ENCODE peak calls at places on chromosomes 7 and 10, in ten cellular contexts. F, D, R, Q, K, H, U, P, X and S are unnamed samples.

GRCh38 chr10:60646966-60647796 is 131.1 kb upstream of the CDK1 start:
- DNase-seq in F (peak; percentile 61), U (peak; percentile 21), X (peak; percentile 83), D (no peak), P (peak; percentile 69), R (peak; percentile 43), K (no peak), Q (peak; percentile 68), H (peak; percentile 18), S (peak; percentile 41)

GRCh38 chr7:73995330-73995729 is 32.6 kb upstream of the ELN start:
- DNase-seq in H (no peak), U (no peak), F (no peak), Q (peak; percentile 88), X (no peak), K (no peak), D (no peak), P (peak; percentile 86), R (no peak), S (no peak)

GRCh38 chr7:140358024-140358770 is 40.1 kb downstream of the SLC37A3 start:
- DNase-seq in X (no peak), D (no peak), F (no peak), U (no peak), R (no peak), K (no peak), Q (no peak), P (no peak), H (peak; percentile 9), S (no peak)

GRCh38 chr7:82015751-82016150 is 245.9 kb upstream of the HGF start:
- DNase-seq in H (no peak), R (no peak), K (no peak), X (peak; percentile 14), U (no peak), Q (peak; percentile 42), D (no peak), F (no peak), P (peak; percentile 17), S (no peak)

GRCh38 chr7:114819629-114820362 is 102.1 kb upstream of the MDFIC start:
- DNase-seq in K (peak; percentile 99), H (no peak), D (no peak), F (no peak), R (no peak), P (peak; percentile 98), Q (peak; percentile 97), U (no peak), X (no peak), S (peak; percentile 29)

GRCh38 chr10:103042129-103042528 is 124.0 kb downstream of the CNNM2 start:
- DNase-seq in P (no peak), U (no peak), D (no peak), K (no peak), H (no peak), Q (no peak), X (no peak), R (no peak), F (no peak), S (no peak)

GRCh38 chr7:50359995-50360925 is 55.7 kb downstream of the IKZF1 start:
- DNase-seq in Q (no peak), K (no peak), U (peak; percentile 85), F (peak; percentile 91), D (no peak), R (no peak), H (peak; percentile 76), X (no peak), P (no peak), S (no peak)

GRCh38 chr7:47326808-47327207 is 255.1 kb downstream of the TNS3 start:
- DNase-seq in X (no peak), R (no peak), K (peak; percentile 51), H (no peak), F (no peak), D (peak; percentile 85), U (no peak), P (peak; percentile 85), Q (peak; percentile 79), S (no peak)

GRCh38 chr10:69096045-69096444 is 8.1 kb downstream of the SRGN start:
- DNase-seq in U (no peak), K (no peak), Q (no peak), F (no peak), H (no peak), P (no peak), D (no peak), R (no peak), X (no peak), S (no peak)

GRCh38 chr7:140676303-140676702 is 3.6 kb downstream of the ADCK2 start:
- DNase-seq in H (no peak), R (no peak), P (no peak), F (no peak), K (no peak), U (no peak), X (peak; percentile 73), D (peak; percentile 9), Q (no peak), S (no peak)

GRCh38 chr7:46534593-46535271 is 613.7 kb upstream of the IGFBP3 start:
- DNase-seq in P (peak; percentile 93), H (no peak), F (no peak), Q (peak; percentile 96), D (no peak), R (peak; percentile 95), K (peak; percentile 69), U (no peak), X (no peak), S (no peak)

GRCh38 chr7:73999664-74000420 is 28.1 kb upstream of the ELN start:
- DNase-seq in H (no peak), F (no peak), D (peak; percentile 95), P (peak; percentile 84), K (no peak), X (no peak), Q (peak; percentile 64), R (no peak), U (no peak), S (no peak)

GRCh38 chr10:48582970-48583369 is 21.9 kb downstream of the ARHGAP22 start:
- DNase-seq in U (no peak), R (no peak), D (no peak), H (no peak), F (no peak), K (no peak), X (peak; percentile 84), P (no peak), Q (no peak), S (no peak)

GRCh38 chr10:119443970-119444660 is 98.4 kb downstream of the RGS10 start:
- DNase-seq in Q (no peak), R (no peak), U (no peak), K (no peak), F (no peak), X (no peak), P (no peak), H (no peak), D (no peak), S (no peak)

GRCh38 chr10:76297787-76298281 is 866.4 kb downstream of the LRMDA start:
- DNase-seq in H (no peak), F (no peak), Q (no peak), K (no peak), P (no peak), X (no peak), U (no peak), D (no peak), R (no peak), S (no peak)

GRCh38 chr10:108791794-108792474 is 1131.4 kb downstream of the XPNPEP1 start:
- DNase-seq in H (no peak), P (peak; percentile 52), D (no peak), R (no peak), X (no peak), U (no peak), F (no peak), K (no peak), Q (no peak), S (no peak)

GRCh38 chr10:52644678-52645434 is 127.7 kb downstream of the MBL2 start:
- DNase-seq in U (no peak), Q (peak; percentile 39), K (no peak), D (no peak), H (no peak), F (peak; percentile 3), P (peak; percentile 32), X (peak; percentile 77), R (peak; percentile 18), S (peak; percentile 47)

GRCh38 chr10:29343607-29344038 is 54.8 kb downstream of the LYZL1 start:
- DNase-seq in U (no peak), K (no peak), X (no peak), H (no peak), Q (peak; percentile 23), P (no peak), D (no peak), F (no peak), R (no peak), S (peak; percentile 84)

GRCh38 chr7:1432411-1433082 is 26.7 kb downstream of the MICALL2 start:
- DNase-seq in D (peak; percentile 93), Q (peak; percentile 26), H (peak; percentile 54), U (peak; percentile 80), X (peak; percentile 31), P (peak; percentile 27), R (peak; percentile 63), F (peak; percentile 73), K (no peak), S (peak; percentile 14)

GRCh38 chr7:157493017-157493416 is 156.2 kb downstream of the DNAJB6 start:
- DNase-seq in U (no peak), R (no peak), H (no peak), D (no peak), F (no peak), P (no peak), Q (no peak), K (no peak), X (no peak), S (no peak)

GRCh38 chr7:450036-450435 is 69.6 kb downstream of the PDGFA start:
- DNase-seq in Q (no peak), D (no peak), F (no peak), R (no peak), X (no peak), K (no peak), P (no peak), H (no peak), U (no peak), S (no peak)

GRCh38 chr7:158129037-158130022 is 458.3 kb downstream of the PTPRN2 start:
- DNase-seq in X (no peak), K (no peak), H (no peak), F (no peak), U (no peak), D (peak; percentile 30), P (no peak), R (no peak), Q (no peak), S (no peak)

GRCh38 chr10:132124201-132124920 is 58.6 kb downstream of the JAKMIP3 start:
- DNase-seq in Q (no peak), P (no peak), H (no peak), R (no peak), D (peak; percentile 77), K (no peak), X (no peak), U (no peak), F (no peak), S (no peak)

GRCh38 chr7:17580141-17580540 is 281.7 kb downstream of the AHR start:
- DNase-seq in R (no peak), X (no peak), K (peak; percentile 92), U (no peak), D (peak; percentile 66), Q (peak; percentile 85), H (no peak), P (peak; percentile 94), F (no peak), S (peak; percentile 57)

GRCh38 chr10:5546891-5547683 is 22.3 kb downstream of the CALML3 start:
- DNase-seq in D (no peak), K (no peak), H (no peak), R (no peak), X (no peak), P (peak; percentile 67), Q (peak; percentile 61), F (no peak), U (no peak), S (no peak)

GRCh38 chr10:62541811-62542210 is 167.6 kb downstream of the ZNF365 start:
- DNase-seq in X (peak; percentile 27), F (no peak), K (no peak), Q (no peak), D (no peak), H (no peak), U (no peak), R (no peak), P (no peak), S (no peak)

GRCh38 chr7:29935111-29935510 is 54.5 kb downstream of the SCRN1 start:
- DNase-seq in Q (peak; percentile 67), R (no peak), K (no peak), X (no peak), D (no peak), P (peak; percentile 34), F (no peak), H (no peak), U (no peak), S (no peak)

GRCh38 chr10:125128397-125129075 is 31.8 kb downstream of the CTBP2 start:
- DNase-seq in F (no peak), Q (no peak), R (no peak), P (peak; percentile 36), K (no peak), D (no peak), X (no peak), U (no peak), H (no peak), S (no peak)